ENCODE peak calls at places on chromosomes 3 and 15, in six cellular contexts. P is breast epithelium, K is transverse colon, H is GM23338, W is stomach, C is K562. Z is an unnamed sample.

GRCh38 chr15:70528270-70528706 is 235.1 kb downstream of the UACA start:
- DNase-seq in P (no peak), K (peak), H (no peak), W (peak), C (peak), Z (peak)

GRCh38 chr15:40754574-40754882 is 526 bp downstream of the RMDN3 start:
- DNase-seq in P (no peak), K (peak), H (peak), W (peak), C (peak), Z (peak)

GRCh38 chr15:58440181-58440910 is 8.6 kb downstream of the LIPC start:
- DNase-seq in P (no peak), K (no peak), H (no peak), W (peak), C (no peak), Z (no peak)

GRCh38 chr3:79006077-79006476 is 761.7 kb downstream of the ROBO1 start:
- DNase-seq in P (no peak), K (no peak), H (no peak), W (no peak), C (no peak), Z (no peak)

GRCh38 chr15:42199126-42199525 is 9.0 kb downstream of the VPS39 start:
- DNase-seq in P (no peak), K (no peak), H (no peak), W (no peak), C (no peak), Z (no peak)

GRCh38 chr3:148466143-148466542 is 231.6 kb upstream of the AGTR1 start:
- DNase-seq in P (no peak), K (no peak), H (peak), W (no peak), C (no peak), Z (no peak)

GRCh38 chr3:183895774-183896173 is 11.1 kb upstream of the PARL start:
- DNase-seq in P (no peak), K (no peak), H (no peak), W (no peak), C (no peak), Z (no peak)

GRCh38 chr3:100954990-100955389 is 38.2 kb downstream of the ABI3BP start:
- DNase-seq in P (no peak), K (peak), H (no peak), W (no peak), C (no peak), Z (no peak)

GRCh38 chr15:65916041-65916663 is 46.9 kb downstream of the RAB11A start:
- DNase-seq in P (no peak), K (no peak), H (no peak), W (no peak), C (no peak), Z (no peak)

GRCh38 chr3:58924581-58924980 is 125.2 kb downstream of the CFAP20DC start:
- DNase-seq in P (no peak), K (no peak), H (no peak), W (no peak), C (no peak), Z (no peak)

GRCh38 chr3:16801223-16801622 is 83.5 kb upstream of the PLCL2 start:
- DNase-seq in P (no peak), K (no peak), H (no peak), W (no peak), C (no peak), Z (no peak)

GRCh38 chr3:135759651-135760050 is 205.9 kb upstream of the PPP2R3A start:
- DNase-seq in P (no peak), K (no peak), H (no peak), W (no peak), C (no peak), Z (no peak)

GRCh38 chr15:69305204-69305931 is 6.7 kb downstream of the PAQR5 start:
- DNase-seq in P (no peak), K (peak), H (peak), W (no peak), C (peak), Z (peak)

GRCh38 chr3:194967126-194968117 is 281.7 kb downstream of the FAM43A start:
- DNase-seq in P (peak), K (no peak), H (no peak), W (peak), C (no peak), Z (no peak)

GRCh38 chr3:30924763-30925162 is 30.3 kb upstream of the GADL1 start:
- DNase-seq in P (no peak), K (no peak), H (no peak), W (no peak), C (no peak), Z (no peak)

GRCh38 chr3:58032186-58032585 is 24.0 kb downstream of the FLNB start:
- DNase-seq in P (no peak), K (no peak), H (no peak), W (no peak), C (no peak), Z (no peak)

GRCh38 chr3:114745322-114746240 is 401.5 kb downstream of the ZBTB20 start:
- DNase-seq in P (no peak), K (no peak), H (no peak), W (no peak), C (no peak), Z (no peak)

GRCh38 chr3:33100229-33100628 is 3.3 kb upstream of the GLB1 start:
- DNase-seq in P (no peak), K (no peak), H (no peak), W (no peak), C (peak), Z (no peak)
- TF ChIP-seq POLR2AphosphoS5 in P (no peak), K (no peak), H (no peak), W (no peak), C (no peak), Z (no peak)

GRCh38 chr3:138786788-138787276 is 47.9 kb downstream of the PIK3CB start:
- DNase-seq in P (no peak), K (no peak), H (no peak), W (no peak), C (no peak), Z (no peak)
- TF ChIP-seq POLR2AphosphoS5 in P (no peak), K (no peak), H (no peak), W (no peak), C (no peak), Z (no peak)

GRCh38 chr3:155949464-155950217 is 79.2 kb downstream of the GMPS start:
- DNase-seq in P (no peak), K (no peak), H (no peak), W (no peak), C (no peak), Z (no peak)
- TF ChIP-seq POLR2AphosphoS5 in P (no peak), K (no peak), H (no peak), W (no peak), C (no peak), Z (no peak)

GRCh38 chr15:99507732-99508571 is 57.8 kb upstream of the MEF2A start:
- DNase-seq in P (no peak), K (no peak), H (no peak), W (no peak), C (no peak), Z (no peak)
- TF ChIP-seq POLR2AphosphoS5 in P (no peak), K (no peak), H (no peak), W (no peak), C (no peak), Z (peak)

GRCh38 chr15:80404719-80405553 is 754 bp downstream of the ARNT2 start:
- DNase-seq in P (no peak), K (no peak), H (peak), W (no peak), C (no peak), Z (peak)
- TF ChIP-seq POLR2AphosphoS5 in P (no peak), K (no peak), H (no peak), W (no peak), C (no peak), Z (no peak)